ENCODE peak calls at places on chromosomes 11 and 22, in four cellular contexts. T is IMR-90, A is K562, Y is GM12878. C is an unnamed sample.

GRCh38 chr11:60951909-60952741 is at the start of gene SLC15A3:
- DNase-seq in T (peak; percentile 27), A (no peak), Y (peak; percentile 61), C (peak; percentile 37)

GRCh38 chr22:25484498-25484897 is 80.0 kb upstream of the GRK3 start:
- DNase-seq in T (no peak), A (no peak), Y (no peak), C (no peak)

GRCh38 chr11:44977493-44977984 is 26.9 kb upstream of the TP53I11 start:
- DNase-seq in T (peak; percentile 14), A (no peak), Y (no peak), C (peak; percentile 54)

GRCh38 chr11:1548221-1549070 is 23.6 kb downstream of the DUSP8 start:
- DNase-seq in T (peak; percentile 42), A (peak; percentile 23), Y (no peak), C (peak; percentile 25)

GRCh38 chr11:116782728-116783127 is 5.1 kb downstream of the ZPR1 start:
- DNase-seq in T (peak; percentile 50), A (no peak), Y (no peak), C (no peak)

GRCh38 chr11:131867457-131868257 is 497.2 kb downstream of the NTM start:
- DNase-seq in T (peak; percentile 89), A (peak; percentile 1), Y (no peak), C (peak; percentile 80)

GRCh38 chr11:11605181-11605580 is 16.6 kb downstream of the GALNT18 start:
- DNase-seq in T (no peak), A (no peak), Y (no peak), C (no peak)

GRCh38 chr22:26770624-26771023 is 113.2 kb downstream of the MIAT start:
- DNase-seq in T (peak; percentile 37), A (no peak), Y (no peak), C (no peak)

GRCh38 chr11:44910591-44910990 is 40.1 kb downstream of the TP53I11 start:
- DNase-seq in T (no peak), A (no peak), Y (no peak), C (no peak)

GRCh38 chr22:27635435-27635834 is 166.1 kb downstream of the MN1 start:
- DNase-seq in T (no peak), A (no peak), Y (no peak), C (no peak)

GRCh38 chr22:40567106-40567505 is 69.4 kb downstream of the MRTFA start:
- DNase-seq in T (peak; percentile 59), A (no peak), Y (no peak), C (no peak)
- TF ChIP-seq FOS in T (peak; percentile 24), A (no peak), Y (no peak), C (no peak)

GRCh38 chr11:119728226-119728626 is 774 bp downstream of the NECTIN1 start:
- DNase-seq in T (no peak), A (no peak), Y (no peak), C (peak; percentile 14)
- TF ChIP-seq FOS in T (no peak), A (no peak), Y (no peak), C (no peak)

GRCh38 chr11:70328556-70328955 is 58.1 kb downstream of the PPFIA1 start:
- DNase-seq in T (no peak), A (no peak), Y (no peak), C (no peak)

GRCh38 chr11:70326843-70327242 is 56.4 kb downstream of the PPFIA1 start:
- DNase-seq in T (no peak), A (no peak), Y (no peak), C (no peak)

GRCh38 chr11:70324354-70325115 is 54.0 kb downstream of the PPFIA1 start:
- DNase-seq in T (no peak), A (no peak), Y (peak; percentile 33), C (no peak)

GRCh38 chr11:70327717-70328116 is 57.2 kb downstream of the PPFIA1 start:
- DNase-seq in T (no peak), A (no peak), Y (peak; percentile 30), C (no peak)

DNA sequence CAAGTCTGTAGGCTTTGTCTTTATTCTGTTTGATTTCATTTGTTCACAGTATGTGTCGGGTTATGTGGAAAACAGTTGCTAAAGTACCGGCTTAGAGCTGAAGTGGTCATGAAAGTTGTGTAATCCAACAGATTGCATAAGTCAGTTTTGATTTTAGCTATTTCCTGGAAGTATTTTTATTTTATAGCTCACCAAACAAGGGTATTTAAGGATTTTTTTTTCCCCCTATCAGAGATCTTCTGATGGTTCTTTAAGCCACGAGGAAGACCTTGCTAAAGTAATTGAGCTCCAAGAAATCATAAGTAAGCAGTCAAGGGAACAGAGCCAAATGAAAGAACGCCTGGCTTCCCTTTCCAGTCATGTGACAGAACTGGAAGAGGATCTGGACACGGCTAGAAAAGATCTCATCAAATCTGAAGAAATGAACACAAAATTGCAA is 55.9 kb downstream of the PPFIA1 start:
- DNase-seq in T (peak; percentile 70), A (no peak), Y (no peak), C (no peak)
- TF ChIP-seq FOS in T (no peak), A (no peak), Y (no peak), C (no peak)

GRCh38 chr11:33507356-33507755 is 193.3 kb downstream of the C11orf91 start:
- DNase-seq in T (no peak), A (no peak), Y (no peak), C (peak; percentile 6)
- TF ChIP-seq FOS in T (no peak), A (no peak), Y (no peak), C (no peak)

GRCh38 chr11:77771135-77771534 is 49.4 kb downstream of the RSF1 start:
- DNase-seq in T (no peak), A (no peak), Y (no peak), C (no peak)
- TF ChIP-seq FOS in T (no peak), A (no peak), Y (no peak), C (no peak)

DNA sequence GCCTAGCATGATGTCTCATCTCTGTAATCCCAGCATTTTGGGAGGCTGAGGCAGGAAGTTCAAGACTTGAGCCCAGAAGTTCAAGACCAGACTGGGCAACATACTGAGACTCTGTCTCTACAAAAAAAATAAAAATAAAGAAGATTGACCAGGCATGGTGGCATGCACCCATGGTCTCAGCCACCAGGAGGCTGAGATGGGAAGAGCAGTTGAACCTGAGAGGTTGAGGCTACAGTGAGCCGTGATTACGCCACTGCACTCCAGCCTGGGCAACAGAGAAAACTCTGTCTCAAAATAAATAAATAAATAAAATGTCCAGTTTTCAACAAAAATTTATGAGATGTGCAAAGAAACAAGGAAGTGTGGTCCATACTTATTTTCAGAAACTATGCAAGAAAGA is 28.3 kb downstream of the EFCAB6 start:
- DNase-seq in T (no peak), A (no peak), Y (no peak), C (no peak)
- TF ChIP-seq FOS in T (no peak), A (no peak), Y (no peak), C (no peak)

GRCh38 chr11:62322524-62322923 is 14.7 kb upstream of the ASRGL1 start:
- DNase-seq in T (no peak), A (no peak), Y (no peak), C (no peak)
- TF ChIP-seq FOS in T (no peak), A (no peak), Y (no peak), C (no peak)